ENCODE peak calls at places on chromosome 17, in six cellular contexts. N is lower lobe of right lung; Y is CD8-positive, alpha-beta T cell; G is GM23338; Q is fibroblast of lung; M is CD8-positive, alpha-beta memory T cell. V is an unnamed sample. For H3K27me3 and H3K4me1, the result is how much of the 10 kb centered on the place peaks cover.

GRCh38 chr17:62629556-62630364 is 2.3 kb downstream of the MRC2 start:
- DNase-seq in Q (no peak), N (no peak), M (no peak), Y (no peak), G (peak), V (no peak)

GRCh38 chr17:68356520-68356919 is 65.2 kb downstream of the ARSG start:
- DNase-seq in Y (peak), M (peak), G (no peak), Q (no peak), N (no peak), V (no peak)

GRCh38 chr17:82882715-82883446 is 43.1 kb upstream of the ZNF750 start:
- DNase-seq in N (peak), G (no peak), Q (no peak), Y (peak), M (peak), V (no peak)

GRCh38 chr17:17724307-17724921 is 43.2 kb downstream of the RAI1 start:
- DNase-seq in N (no peak), M (no peak), G (peak), Y (no peak), Q (peak), V (no peak)

GRCh38 chr17:82280537-82280936 is 7.0 kb upstream of the CSNK1D start:
- DNase-seq in G (no peak), M (no peak), N (no peak), Y (no peak), Q (no peak), V (no peak)

GRCh38 chr17:21215935-21216334 is 2.0 kb upstream of the TMEM11 start:
- DNase-seq in Q (no peak), N (no peak), Y (no peak), M (no peak), G (no peak), V (no peak)

GRCh38 chr17:9434502-9435113 is 141.0 kb downstream of the STX8 start:
- DNase-seq in M (no peak), Y (no peak), Q (peak), N (no peak), G (no peak), V (no peak)

GRCh38 chr17:20009302-20010098 is at the start of gene SPECC1:
- DNase-seq in N (peak), Q (peak), Y (peak), G (peak), M (peak), V (peak)

GRCh38 chr17:29615492-29616299 is 7.0 kb downstream of the CORO6 start:
- DNase-seq in M (peak), Q (peak), N (peak), G (peak), Y (peak), V (no peak)

GRCh38 chr17:73533127-73533526 is 111.1 kb downstream of the SDK2 start:
- DNase-seq in Y (no peak), G (no peak), M (no peak), N (no peak), Q (no peak), V (no peak)

GRCh38 chr17:72565758-72566157 is 444.9 kb downstream of the SOX9 start:
- DNase-seq in G (no peak), Q (no peak), N (no peak), M (no peak), Y (no peak), V (no peak)

GRCh38 chr17:42879596-42879985 is 21.0 kb upstream of the G6PC1 start:
- DNase-seq in Q (no peak), Y (no peak), N (no peak), M (no peak), G (no peak), V (no peak)

GRCh38 chr17:45734598-45734997 is 49.5 kb upstream of the CRHR1 start:
- DNase-seq in Y (no peak), N (no peak), M (no peak), G (no peak), Q (no peak), V (no peak)

GRCh38 chr17:73795730-73796129 is 151.5 kb upstream of the SDK2 start:
- DNase-seq in M (no peak), N (no peak), Q (no peak), G (no peak), Y (no peak), V (no peak)

GRCh38 chr17:38444151-38444550 is 15.9 kb downstream of the ARHGAP23 start:
- DNase-seq in G (peak), M (peak), Y (peak), N (peak), Q (peak), V (peak)

GRCh38 chr17:64741924-64742670 is 80.0 kb upstream of the SMURF2 start:
- DNase-seq in Y (no peak), M (no peak), Q (peak), N (no peak), G (peak), V (no peak)

GRCh38 chr17:66533572-66533971 is 231.2 kb downstream of the PRKCA start:
- DNase-seq in N (no peak), Y (no peak), Q (peak), G (peak), M (no peak), V (peak)

GRCh38 chr17:36791961-36792475 is 145.3 kb upstream of the LHX1 start:
- DNase-seq in Y (no peak), N (no peak), M (no peak), G (no peak), Q (no peak), V (no peak)

GRCh38 chr17:14903810-14904209 is 361.3 kb downstream of the PMP22 start:
- DNase-seq in G (no peak), M (no peak), N (no peak), Q (no peak), Y (no peak), V (no peak)

GRCh38 chr17:77510133-77510796 is 369.5 kb downstream of the SEC14L1 start:
- DNase-seq in Q (no peak), M (peak), N (peak), Y (no peak), G (no peak), V (no peak)

GRCh38 chr17:73571524-73572130 is 72.6 kb downstream of the SDK2 start:
- DNase-seq in Q (no peak), N (peak), G (no peak), Y (no peak), M (no peak), V (no peak)

GRCh38 chr17:76585048-76585648 is 512 bp downstream of the ST6GALNAC2 start:
- DNase-seq in N (peak), G (peak), Y (no peak), M (no peak), Q (no peak), V (no peak)

GRCh38 chr17:62627904-62628603 is 584 bp downstream of the MRC2 start:
- DNase-seq in N (peak), M (no peak), Y (peak), Q (peak), G (peak), V (peak)

GRCh38 chr17:54261465-54261864 is 438.7 kb downstream of the KIF2B start:
- DNase-seq in Y (no peak), M (no peak), N (no peak), Q (no peak), G (no peak), V (no peak)

GRCh38 chr17:66426397-66427033 is 124.1 kb downstream of the PRKCA start:
- DNase-seq in Y (peak), N (no peak), M (peak), G (peak), Q (peak), V (no peak)

GRCh38 chr17:78839762-78840529 is 668 bp downstream of the USP36 start:
- DNase-seq in Q (peak), M (peak), G (peak), Y (peak), N (peak), V (no peak)

GRCh38 chr17:10349403-10349802 is 23.4 kb downstream of the MYH13 start:
- DNase-seq in Y (no peak), N (no peak), M (no peak), G (peak), Q (no peak), V (no peak)

GRCh38 chr17:72466199-72466598 is 345.4 kb downstream of the SOX9 start:
- DNase-seq in Q (peak), N (no peak), M (no peak), G (no peak), Y (no peak), V (no peak)

GRCh38 chr17:20266806-20267458 is 200.4 kb downstream of the LGALS9B start:
- DNase-seq in Q (peak), G (no peak), M (no peak), N (no peak), Y (no peak), V (no peak)

GRCh38 chr17:62631936-62632924 is 4.8 kb downstream of the MRC2 start:
- DNase-seq in G (peak), N (no peak), M (no peak), Y (no peak), Q (no peak), V (no peak)

GRCh38 chr17:58605470-58605869 is 86.4 kb downstream of the TEX14 start:
- DNase-seq in Y (no peak), N (no peak), Q (no peak), M (no peak), G (no peak), V (no peak)

GRCh38 chr17:34398990-34399389 is 36.0 kb upstream of the CCL1 start:
- DNase-seq in M (no peak), G (no peak), Y (no peak), Q (no peak), N (no peak), V (no peak)

GRCh38 chr17:57245786-57246185 is 10.5 kb upstream of the MSI2 start:
- DNase-seq in Q (no peak), Y (no peak), G (no peak), M (no peak), N (no peak), V (no peak)

GRCh38 chr17:63133489-63133888 is 167.5 kb downstream of the TANC2 start:
- DNase-seq in Q (no peak), Y (no peak), M (no peak), N (no peak), G (no peak), V (no peak)

GRCh38 chr17:29212094-29212631 is 32.0 kb upstream of the MYO18A start:
- DNase-seq in N (no peak), M (no peak), G (no peak), Q (no peak), Y (no peak), V (no peak)

GRCh38 chr17:55563363-55563762 is 52.1 kb upstream of the SMIM36 start:
- DNase-seq in M (no peak), N (no peak), G (no peak), Y (no peak), Q (peak), V (no peak)

GRCh38 chr17:13725286-13725990 is 123.7 kb upstream of the HS3ST3A1 start:
- DNase-seq in G (no peak), M (no peak), Y (no peak), Q (peak), N (no peak), V (no peak)
- H3K4me3 ChIP-seq in G (no peak), M (no peak), Y (no peak), Q (no peak), N (no peak), V (no peak)

GRCh38 chr17:31433811-31434210 is 42.3 kb downstream of the RAB11FIP4 start:
- DNase-seq in N (no peak), M (no peak), Q (no peak), G (no peak), Y (no peak), V (no peak)
- H3K27me3 ChIP-seq in N (under half), M (under half), Q (under half), G (under half), Y (under half), V (under half)

GRCh38 chr17:50045154-50045553 is 10.8 kb upstream of the ITGA3 start:
- DNase-seq in M (no peak), G (no peak), N (no peak), Q (no peak), Y (no peak), V (no peak)
- H3K4me1 ChIP-seq in M (under half), G (under half), N (under half), Q (under half), Y (under half), V (under half)

GRCh38 chr17:4711671-4712111 is 1.3 kb downstream of the ARRB2 start:
- DNase-seq in M (no peak), G (no peak), Y (no peak), Q (no peak), N (peak), V (no peak)

GRCh38 chr17:4710693-4711634 is 532 bp downstream of the ARRB2 start:
- DNase-seq in N (peak), Q (no peak), Y (peak), M (peak), G (no peak), V (no peak)

GRCh38 chr17:4708436-4708835 is 2.0 kb upstream of the ARRB2 start:
- DNase-seq in N (no peak), Y (no peak), M (peak), G (peak), Q (no peak), V (peak)

GRCh38 chr17:4712526-4712925 is 2.1 kb downstream of the ARRB2 start:
- DNase-seq in G (no peak), M (no peak), Q (no peak), N (no peak), Y (no peak), V (no peak)

DNA sequence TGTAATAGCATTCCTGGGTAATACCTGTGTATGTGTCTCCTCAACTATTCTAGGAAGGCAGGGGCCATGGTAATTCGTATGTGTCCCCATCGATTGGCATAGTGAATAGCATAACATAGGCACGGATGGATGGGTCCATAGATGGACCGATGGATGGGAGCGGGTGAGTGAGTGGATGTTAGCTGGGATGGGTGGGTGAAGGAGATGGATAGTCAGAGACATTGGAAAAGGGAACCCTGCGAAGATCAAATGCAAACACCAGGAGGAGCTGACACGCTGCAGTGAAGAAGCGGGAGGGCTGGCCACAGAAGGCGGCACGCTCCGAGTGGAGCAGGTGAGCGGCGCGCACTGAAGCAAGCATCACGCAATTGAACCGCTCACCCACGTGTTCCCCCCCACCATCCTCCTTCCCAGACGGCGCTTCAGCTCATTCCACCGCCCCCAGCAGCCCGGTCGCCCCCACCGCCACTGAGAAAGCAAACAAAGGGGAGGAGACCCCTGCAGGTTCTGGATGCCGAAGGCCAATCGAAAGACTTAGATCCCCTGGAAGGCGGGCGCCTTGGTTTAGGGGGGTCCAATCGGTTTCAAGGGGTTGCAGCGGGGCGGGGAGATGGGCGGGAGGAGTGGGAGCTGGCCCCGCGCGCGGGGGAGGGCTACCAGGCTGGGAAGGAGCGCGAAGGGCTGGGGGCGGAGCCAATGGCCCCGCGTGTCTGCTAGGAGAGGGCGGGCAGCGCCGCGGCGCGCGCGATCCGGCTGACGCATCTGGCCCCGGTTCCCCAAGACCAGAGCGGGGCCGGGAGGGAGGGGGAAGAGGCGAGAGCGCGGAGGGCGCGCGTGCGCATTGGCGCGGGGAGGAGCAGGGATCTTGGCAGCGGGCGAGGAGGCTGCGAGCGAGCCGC is at the start of gene ARRB2:
- DNase-seq in Q (peak), Y (peak), G (peak), N (peak), M (peak), V (peak)
- H3K4me3 ChIP-seq in Q (peak), Y (peak), G (peak), N (peak), M (peak), V (peak)

DNA sequence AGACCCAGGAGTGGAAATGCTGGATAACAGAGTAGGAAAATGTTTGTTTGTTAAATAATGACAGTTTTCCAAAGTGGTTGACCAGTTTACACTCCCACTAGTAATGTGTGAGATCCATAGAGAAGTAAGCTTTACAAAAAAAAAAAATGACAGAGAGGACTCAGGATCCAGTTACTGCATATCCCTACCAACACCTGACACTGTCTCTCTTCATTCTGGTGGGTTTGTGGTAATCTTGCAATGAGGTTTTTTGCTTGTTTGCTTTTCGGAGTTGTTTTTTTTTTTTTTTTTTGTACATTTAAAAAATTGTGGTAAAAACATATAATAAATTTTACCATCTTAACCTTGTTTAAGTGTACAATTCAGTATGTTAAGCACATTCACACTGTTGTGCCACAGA is 23.6 kb upstream of the HOXB9 start:
- DNase-seq in G (no peak), Y (no peak), N (no peak), M (no peak), Q (no peak), V (no peak)
- H3K27me3 ChIP-seq in G (half or more), Y (under half), N (half or more), M (under half), Q (under half), V (under half)

GRCh38 chr17:40343126-40344119 is 21.1 kb downstream of the GJD3 start:
- DNase-seq in G (no peak), Q (no peak), N (no peak), M (no peak), Y (no peak), V (no peak)
- H3K4me1 ChIP-seq in G (half or more), Q (under half), N (half or more), M (half or more), Y (half or more), V (under half)

GRCh38 chr17:7850970-7851437 is 3.9 kb upstream of the TMEM88 start:
- DNase-seq in N (no peak), Q (no peak), M (peak), Y (no peak), G (no peak), V (no peak)
- H3K4me3 ChIP-seq in N (peak), Q (no peak), M (peak), Y (peak), G (peak), V (no peak)

DNA sequence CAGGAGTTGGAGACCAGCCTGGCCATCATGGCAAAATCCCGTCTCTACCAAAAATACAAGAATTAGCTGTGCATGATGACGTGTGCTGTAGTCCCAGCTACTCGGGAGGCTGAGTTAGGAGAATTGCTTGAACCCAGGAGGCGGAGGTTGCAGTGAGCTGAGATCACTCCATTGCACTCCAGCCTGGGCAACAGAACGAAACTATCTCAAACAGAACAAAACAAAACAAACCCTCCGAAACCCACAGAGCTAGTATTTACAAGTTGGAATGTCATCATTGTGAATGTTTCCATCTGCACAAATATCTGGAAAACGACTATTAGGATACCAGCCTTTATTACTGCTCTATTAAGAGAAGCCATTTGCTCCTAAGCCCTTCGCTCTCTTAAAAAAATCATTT is 26.1 kb downstream of the SMARCE1 start:
- DNase-seq in Q (peak), G (no peak), M (no peak), N (no peak), Y (no peak), V (no peak)
- H3K27me3 ChIP-seq in Q (under half), G (under half), M (under half), N (under half), Y (under half), V (under half)

DNA sequence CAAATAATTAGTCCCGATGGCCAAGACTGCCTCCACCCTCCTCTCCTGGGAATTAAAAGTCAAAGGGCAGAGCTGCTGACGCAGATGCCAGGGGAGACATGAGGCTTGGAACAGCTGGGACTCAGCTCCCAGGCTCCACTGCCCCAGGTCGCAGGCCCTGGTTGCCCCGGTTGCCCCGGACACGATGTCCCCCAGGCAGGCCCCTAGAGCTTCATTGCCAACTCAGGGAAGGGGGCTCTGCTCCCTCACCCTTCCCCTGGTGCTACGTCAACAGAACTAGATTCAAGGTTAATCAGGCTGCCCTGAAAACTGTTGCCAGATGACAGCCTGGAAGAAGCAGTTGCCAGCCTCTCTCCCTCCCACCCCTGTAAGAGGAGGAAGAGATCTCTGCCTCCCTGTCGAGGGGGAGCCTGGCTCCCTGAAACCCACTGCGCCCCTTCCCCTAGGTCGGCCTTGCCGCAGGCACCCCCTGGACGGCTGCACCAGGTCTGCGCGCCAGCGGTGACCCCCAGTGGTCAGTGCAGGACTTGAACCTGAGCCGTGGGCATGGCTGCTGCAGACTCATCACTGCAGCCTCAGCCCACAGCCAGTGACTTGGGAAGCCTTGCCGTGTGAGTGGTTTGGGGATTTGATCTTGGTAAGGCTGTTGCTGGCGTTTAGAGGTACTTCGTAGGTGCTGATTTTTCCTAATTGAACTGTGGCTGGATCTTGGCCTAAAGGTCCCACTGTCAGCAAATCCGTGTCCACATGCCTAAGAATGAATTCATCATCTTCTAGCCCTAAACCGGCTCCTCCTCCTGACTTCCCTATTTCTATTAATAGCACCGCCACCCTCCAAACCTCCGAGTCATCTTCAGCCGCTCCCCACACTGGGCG is 84.1 kb upstream of the TOB1 start:
- DNase-seq in G (peak), Y (peak), Q (peak), N (peak), M (peak), V (peak)
- H3K4me1 ChIP-seq in G (under half), Y (under half), Q (under half), N (under half), M (under half), V (under half)